ENCODE peak calls at places on chromosomes 16 and 17, in seven cellular contexts. C is GF-D8; W is epithelial cell of esophagus; U is CD8-positive, alpha-beta memory T cell; S is B cell; F is MG63; R is body of pancreas. P is an unnamed sample.

GRCh38 chr16:14475370-14476139 is 154.5 kb downstream of the PARN start:
- DNase-seq in C (no peak), W (peak; percentile 80), U (no peak), S (no peak), F (peak; percentile 62), R (peak; percentile 76), P (no peak)

GRCh38 chr17:79650861-79651260 is 40.0 kb upstream of the RBFOX3 start:
- DNase-seq in C (no peak), W (no peak), U (no peak), S (no peak), F (no peak), R (no peak), P (no peak)

GRCh38 chr17:44308865-44309264 is 464 bp downstream of the RUNDC3A start:
- DNase-seq in C (no peak), W (no peak), U (no peak), S (no peak), F (no peak), R (no peak), P (peak; percentile 62)

GRCh38 chr17:75065562-75066151 is 18.6 kb downstream of the KCTD2 start:
- DNase-seq in C (no peak), W (peak; percentile 32), U (no peak), S (no peak), F (no peak), R (no peak), P (no peak)

GRCh38 chr17:10699861-10700260 is 2.5 kb downstream of the ADPRM start:
- DNase-seq in C (peak; percentile 51), W (no peak), U (peak; percentile 74), S (no peak), F (no peak), R (no peak), P (no peak)

GRCh38 chr17:43528319-43528987 is 17.7 kb downstream of the ETV4 start:
- DNase-seq in C (no peak), W (no peak), U (no peak), S (no peak), F (no peak), R (peak; percentile 66), P (no peak)

GRCh38 chr16:28549301-28549899 is 4.3 kb upstream of the SGF29 start:
- DNase-seq in C (peak; percentile 14), W (peak; percentile 56), U (peak; percentile 37), S (no peak), F (peak; percentile 4), R (peak; percentile 30), P (peak; percentile 56)

GRCh38 chr17:31802502-31802901 is 56.5 kb downstream of the COPRS start:
- DNase-seq in C (no peak), W (no peak), U (no peak), S (no peak), F (no peak), R (no peak), P (no peak)

GRCh38 chr17:48246623-48247022 is 139.1 kb downstream of the SNX11 start:
- DNase-seq in C (no peak), W (peak; percentile 67), U (no peak), S (no peak), F (no peak), R (no peak), P (no peak)

GRCh38 chr16:22313876-22314470 is 16.8 kb downstream of the POLR3E start:
- DNase-seq in C (no peak), W (no peak), U (no peak), S (no peak), F (no peak), R (no peak), P (no peak)

P was measured in G401.